ENCODE peak calls at places on chromosomes 7 and 10, in seven cellular contexts. One of them, this sample, is unnamed.

GRCh38 chr7:75649462-75649861 is 89.3 kb downstream of the HIP1 start:
- DNase-seq in adrenal gland: no peak
- DNase-seq in astrocyte: no peak
- DNase-seq in lower lobe of right lung: no peak
- DNase-seq in K562: no peak
- DNase-seq in esophagus squamous epithelium: no peak
- DNase-seq in body of pancreas: peak; percentile 5
- DNase-seq in this sample: no peak

GRCh38 chr7:132333301-132333700 is 243.0 kb downstream of the PLXNA4 start:
- DNase-seq in adrenal gland: no peak
- DNase-seq in astrocyte: no peak
- DNase-seq in lower lobe of right lung: no peak
- DNase-seq in K562: no peak
- DNase-seq in esophagus squamous epithelium: no peak
- DNase-seq in body of pancreas: no peak
- DNase-seq in this sample: no peak

GRCh38 chr7:106430103-106430502 is 145.3 kb upstream of the NAMPT start:
- DNase-seq in adrenal gland: no peak
- DNase-seq in astrocyte: no peak
- DNase-seq in lower lobe of right lung: no peak
- DNase-seq in K562: no peak
- DNase-seq in esophagus squamous epithelium: no peak
- DNase-seq in body of pancreas: no peak
- DNase-seq in this sample: no peak

GRCh38 chr10:124955243-124955642 is 13.3 kb downstream of the ZRANB1 start:
- DNase-seq in adrenal gland: no peak
- DNase-seq in astrocyte: no peak
- DNase-seq in lower lobe of right lung: no peak
- DNase-seq in K562: no peak
- DNase-seq in esophagus squamous epithelium: no peak
- DNase-seq in body of pancreas: no peak
- DNase-seq in this sample: no peak

GRCh38 chr7:45697576-45698136 is 123.5 kb downstream of the ADCY1 start:
- DNase-seq in adrenal gland: no peak
- DNase-seq in astrocyte: peak; percentile 36
- DNase-seq in lower lobe of right lung: no peak
- DNase-seq in K562: no peak
- DNase-seq in esophagus squamous epithelium: no peak
- DNase-seq in body of pancreas: no peak
- DNase-seq in this sample: no peak

GRCh38 chr10:117004627-117005453 is at the start of gene SHTN1:
- DNase-seq in adrenal gland: peak; percentile 83
- DNase-seq in astrocyte: peak; percentile 49
- DNase-seq in lower lobe of right lung: peak; percentile 91
- DNase-seq in K562: peak; percentile 69
- DNase-seq in esophagus squamous epithelium: no peak
- DNase-seq in body of pancreas: peak; percentile 96
- DNase-seq in this sample: no peak

GRCh38 chr10:64573625-64574325 is 1052.6 kb downstream of the REEP3 start:
- DNase-seq in adrenal gland: no peak
- DNase-seq in astrocyte: no peak
- DNase-seq in lower lobe of right lung: no peak
- DNase-seq in K562: no peak
- DNase-seq in esophagus squamous epithelium: no peak
- DNase-seq in body of pancreas: peak; percentile 44
- DNase-seq in this sample: no peak

GRCh38 chr7:38632411-38632810 is 1.2 kb upstream of the AMPH start:
- DNase-seq in adrenal gland: no peak
- DNase-seq in astrocyte: no peak
- DNase-seq in lower lobe of right lung: no peak
- DNase-seq in K562: no peak
- DNase-seq in esophagus squamous epithelium: no peak
- DNase-seq in body of pancreas: no peak
- DNase-seq in this sample: no peak

GRCh38 chr7:155269766-155270585 is 27.7 kb upstream of the INSIG1 start:
- DNase-seq in adrenal gland: no peak
- DNase-seq in astrocyte: no peak
- DNase-seq in lower lobe of right lung: no peak
- DNase-seq in K562: no peak
- DNase-seq in esophagus squamous epithelium: no peak
- DNase-seq in body of pancreas: no peak
- DNase-seq in this sample: no peak

GRCh38 chr10:63744060-63744941 is 223.1 kb downstream of the REEP3 start:
- DNase-seq in adrenal gland: no peak
- DNase-seq in astrocyte: peak; percentile 62
- DNase-seq in lower lobe of right lung: no peak
- DNase-seq in K562: no peak
- DNase-seq in esophagus squamous epithelium: no peak
- DNase-seq in body of pancreas: no peak
- DNase-seq in this sample: no peak

GRCh38 chr10:8331387-8331786 is 276.9 kb downstream of the GATA3 start:
- DNase-seq in adrenal gland: no peak
- DNase-seq in astrocyte: no peak
- DNase-seq in lower lobe of right lung: no peak
- DNase-seq in K562: no peak
- DNase-seq in esophagus squamous epithelium: no peak
- DNase-seq in body of pancreas: no peak
- DNase-seq in this sample: no peak

GRCh38 chr7:120615703-120616102 is 242.2 kb downstream of the TSPAN12 start:
- DNase-seq in adrenal gland: no peak
- DNase-seq in astrocyte: no peak
- DNase-seq in lower lobe of right lung: no peak
- DNase-seq in K562: no peak
- DNase-seq in esophagus squamous epithelium: no peak
- DNase-seq in body of pancreas: no peak
- DNase-seq in this sample: no peak

GRCh38 chr10:99344715-99345114 is 15.6 kb downstream of the CNNM1 start:
- DNase-seq in adrenal gland: no peak
- DNase-seq in astrocyte: no peak
- DNase-seq in lower lobe of right lung: no peak
- DNase-seq in K562: no peak
- DNase-seq in esophagus squamous epithelium: no peak
- DNase-seq in body of pancreas: no peak
- DNase-seq in this sample: no peak

GRCh38 chr7:123802249-123802648 is 42.7 kb upstream of the HYAL4 start:
- DNase-seq in adrenal gland: no peak
- DNase-seq in astrocyte: no peak
- DNase-seq in lower lobe of right lung: no peak
- DNase-seq in K562: no peak
- DNase-seq in esophagus squamous epithelium: no peak
- DNase-seq in body of pancreas: no peak
- DNase-seq in this sample: no peak

DNA sequence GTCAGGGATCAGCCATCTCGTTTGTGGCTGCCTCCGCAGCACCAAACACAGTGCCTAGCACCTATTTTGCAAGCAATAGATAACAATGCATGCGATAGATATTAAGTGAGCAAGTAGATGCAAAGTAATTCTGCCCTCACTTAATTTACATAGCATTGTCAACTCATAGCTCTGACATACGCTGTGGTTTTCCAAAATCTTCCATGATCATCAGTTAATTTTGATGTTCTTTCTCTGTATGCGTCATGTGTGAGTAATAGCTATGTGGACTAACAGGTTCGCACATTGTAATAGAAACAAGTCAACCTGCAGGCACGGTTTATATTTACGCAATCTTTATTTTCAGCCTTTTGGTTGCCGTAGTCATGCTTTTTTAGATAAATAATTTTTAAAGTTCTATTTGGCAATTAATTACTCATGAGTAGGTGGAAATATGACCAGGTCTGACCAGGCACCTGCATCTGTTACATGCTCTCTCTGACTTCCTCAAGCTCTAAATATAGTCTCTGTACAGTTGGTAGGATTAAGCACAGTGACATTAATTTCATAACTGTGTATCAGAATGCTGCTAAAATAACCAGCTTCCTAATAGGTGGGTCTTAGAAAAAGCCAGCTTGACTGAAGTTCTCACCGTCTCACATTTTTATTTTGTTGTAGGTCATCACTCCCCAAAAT is 13.3 kb downstream of the MAP3K8 start:
- DNase-seq in adrenal gland: no peak
- DNase-seq in astrocyte: peak; percentile 82
- DNase-seq in lower lobe of right lung: no peak
- DNase-seq in K562: no peak
- DNase-seq in esophagus squamous epithelium: no peak
- DNase-seq in body of pancreas: no peak
- DNase-seq in this sample: no peak
- H3K27ac ChIP-seq in adrenal gland: no peak overlapping the region
- H3K27ac ChIP-seq in astrocyte: no peak overlapping the region
- H3K27ac ChIP-seq in lower lobe of right lung: no peak overlapping the region
- H3K27ac ChIP-seq in K562: no peak overlapping the region
- H3K27ac ChIP-seq in esophagus squamous epithelium: peak overlapping the region; percentile 73
- H3K27ac ChIP-seq in body of pancreas: no peak overlapping the region
- H3K27ac ChIP-seq in this sample: no peak overlapping the region

GRCh38 chr7:50587737-50588136 is 22.5 kb upstream of the DDC start:
- DNase-seq in adrenal gland: no peak
- DNase-seq in astrocyte: no peak
- DNase-seq in lower lobe of right lung: no peak
- DNase-seq in K562: no peak
- DNase-seq in esophagus squamous epithelium: no peak
- DNase-seq in body of pancreas: peak; percentile 40
- DNase-seq in this sample: no peak

GRCh38 chr7:50590535-50590934 is 25.3 kb upstream of the DDC start:
- DNase-seq in adrenal gland: no peak
- DNase-seq in astrocyte: no peak
- DNase-seq in lower lobe of right lung: no peak
- DNase-seq in K562: no peak
- DNase-seq in esophagus squamous epithelium: no peak
- DNase-seq in body of pancreas: no peak
- DNase-seq in this sample: no peak

GRCh38 chr7:50589362-50589761 is 24.2 kb upstream of the DDC start:
- DNase-seq in adrenal gland: no peak
- DNase-seq in astrocyte: no peak
- DNase-seq in lower lobe of right lung: no peak
- DNase-seq in K562: no peak
- DNase-seq in esophagus squamous epithelium: no peak
- DNase-seq in body of pancreas: no peak
- DNase-seq in this sample: no peak

GRCh38 chr7:50591098-50591479 is 25.9 kb upstream of the DDC start:
- DNase-seq in adrenal gland: no peak
- DNase-seq in astrocyte: no peak
- DNase-seq in lower lobe of right lung: no peak
- DNase-seq in K562: no peak
- DNase-seq in esophagus squamous epithelium: no peak
- DNase-seq in body of pancreas: no peak
- DNase-seq in this sample: no peak

DNA sequence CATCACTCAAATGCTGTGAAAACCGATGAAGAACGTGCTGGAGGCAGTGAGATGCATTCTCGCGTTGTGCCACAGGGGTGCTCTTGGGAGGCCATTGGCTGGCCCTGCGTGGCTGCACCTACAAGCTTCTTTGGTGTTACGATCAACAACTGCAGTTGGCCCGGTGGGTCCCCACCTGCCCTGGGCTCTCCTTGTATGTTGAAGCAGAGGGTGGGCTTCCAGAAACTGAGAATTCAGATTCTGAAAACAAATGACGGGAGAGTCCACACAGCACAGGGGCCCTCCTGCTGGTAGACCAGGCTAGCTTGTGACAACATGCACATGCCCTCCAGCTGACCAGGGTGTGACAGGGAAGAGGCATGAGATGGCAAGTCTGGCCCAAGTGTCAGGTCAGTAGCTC is 23.7 kb upstream of the DDC start:
- DNase-seq in adrenal gland: no peak
- DNase-seq in astrocyte: no peak
- DNase-seq in lower lobe of right lung: no peak
- DNase-seq in K562: no peak
- DNase-seq in esophagus squamous epithelium: no peak
- DNase-seq in body of pancreas: no peak
- DNase-seq in this sample: no peak
- TF ChIP-seq CTCF in adrenal gland: no peak
- TF ChIP-seq CTCF in astrocyte: no peak
- TF ChIP-seq CTCF in lower lobe of right lung: no peak
- TF ChIP-seq CTCF in K562: peak; percentile 36
- TF ChIP-seq CTCF in esophagus squamous epithelium: no peak
- TF ChIP-seq CTCF in body of pancreas: peak; percentile 19
- TF ChIP-seq CTCF in this sample: peak; percentile 38

DNA sequence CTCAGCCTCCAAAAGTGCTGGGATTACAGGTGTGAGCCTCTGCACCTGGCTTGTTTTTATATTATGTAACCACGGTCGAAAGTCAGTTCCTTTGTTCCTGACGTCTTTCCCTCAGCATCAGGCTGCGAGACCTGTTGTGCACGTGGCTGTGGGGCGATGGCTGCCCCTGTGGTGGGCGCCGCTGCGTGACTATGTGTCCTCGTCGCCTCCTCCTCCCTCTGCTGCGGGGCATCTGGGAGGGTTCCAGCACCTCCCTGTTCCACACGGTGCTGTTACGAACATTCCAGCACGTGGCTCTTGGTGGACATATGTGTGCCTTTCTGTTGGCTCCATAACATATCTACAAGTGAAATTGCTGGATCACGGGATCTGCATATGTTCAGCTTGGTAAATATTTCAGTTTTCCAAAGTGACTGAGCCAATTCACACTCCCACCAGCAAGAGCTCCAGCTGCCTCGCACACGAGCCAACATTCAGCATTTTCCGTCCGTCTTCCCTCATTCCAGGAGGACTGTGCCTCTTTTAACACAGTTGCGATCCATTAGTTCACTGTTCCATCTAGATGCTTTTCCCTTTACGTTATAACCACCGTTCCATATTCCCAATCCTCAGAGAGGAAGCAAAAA is 25.1 kb downstream of the SNX8 start:
- DNase-seq in adrenal gland: no peak
- DNase-seq in astrocyte: no peak
- DNase-seq in lower lobe of right lung: no peak
- DNase-seq in K562: no peak
- DNase-seq in esophagus squamous epithelium: no peak
- DNase-seq in body of pancreas: no peak
- DNase-seq in this sample: no peak
- H3K9me3 ChIP-seq in adrenal gland: no peaks in the 10 kb centered on the region
- H3K9me3 ChIP-seq in astrocyte: no peaks in the 10 kb centered on the region
- H3K9me3 ChIP-seq in lower lobe of right lung: no peaks in the 10 kb centered on the region
- H3K9me3 ChIP-seq in K562: no peaks in the 10 kb centered on the region
- H3K9me3 ChIP-seq in esophagus squamous epithelium: no peaks in the 10 kb centered on the region
- H3K9me3 ChIP-seq in body of pancreas: no peaks in the 10 kb centered on the region
- H3K9me3 ChIP-seq in this sample: no peaks in the 10 kb centered on the region

DNA sequence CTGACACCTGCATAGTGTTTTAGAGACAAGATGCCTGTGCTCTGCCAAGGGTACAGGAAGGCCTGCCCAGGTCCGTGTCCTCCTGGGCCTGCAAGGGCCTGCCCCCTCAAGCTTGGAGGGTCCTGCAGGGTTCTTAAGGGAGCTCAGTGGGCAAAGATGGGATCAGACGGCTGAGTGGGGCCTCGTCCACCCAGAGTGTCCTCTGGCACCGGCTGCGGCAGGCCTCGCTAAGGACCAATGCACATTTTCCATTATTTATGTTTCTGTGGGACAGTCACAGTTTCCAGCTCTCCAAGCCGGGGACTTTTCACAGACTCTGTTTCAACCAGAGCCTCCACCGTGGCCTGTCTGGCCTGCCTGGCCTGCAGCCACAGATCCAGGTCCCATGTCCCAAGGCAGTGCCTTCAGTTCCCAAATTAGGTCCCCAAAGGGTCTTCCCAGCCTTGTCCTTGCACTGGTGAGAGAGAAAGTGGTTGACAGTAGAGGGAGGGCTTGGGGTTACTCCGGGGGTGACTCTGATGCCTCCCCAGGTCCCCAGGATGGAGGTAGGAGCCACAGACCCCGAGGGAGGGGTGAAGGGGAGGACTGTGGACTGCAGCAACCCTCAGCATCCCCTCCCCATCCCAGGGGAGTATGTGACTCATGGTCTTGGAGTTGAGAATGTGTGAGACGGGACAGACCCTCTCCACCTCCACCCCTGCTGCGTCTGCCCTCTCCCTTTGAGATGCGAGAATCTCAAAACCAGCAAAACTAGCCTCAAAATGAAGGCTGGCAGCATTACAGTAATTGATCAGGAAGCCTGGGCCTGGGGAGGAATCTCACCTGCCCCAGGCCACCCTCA is 14.8 kb downstream of the MYL10 start:
- DNase-seq in adrenal gland: no peak
- DNase-seq in astrocyte: no peak
- DNase-seq in lower lobe of right lung: no peak
- DNase-seq in K562: no peak
- DNase-seq in esophagus squamous epithelium: no peak
- DNase-seq in body of pancreas: no peak
- DNase-seq in this sample: no peak
- H3K27ac ChIP-seq in adrenal gland: no peak overlapping the region
- H3K27ac ChIP-seq in astrocyte: no peak overlapping the region
- H3K27ac ChIP-seq in lower lobe of right lung: no peak overlapping the region
- H3K27ac ChIP-seq in K562: no peak overlapping the region
- H3K27ac ChIP-seq in esophagus squamous epithelium: no peak overlapping the region
- H3K27ac ChIP-seq in body of pancreas: no peak overlapping the region
- H3K27ac ChIP-seq in this sample: no peak overlapping the region